ENCODE peak calls at places on chromosomes 6 and 20, in nine cellular contexts. D is CD8-positive, alpha-beta memory T cell; N is H9; Z is CD4-positive, CD25-positive, alpha-beta regulatory T cell; G is mesendoderm; V is astrocyte; C is pancreas; E is CD8-positive, alpha-beta T cell; P is GM23248. A is an unnamed sample. For H3K4me1, the result is how much of the 10 kb centered on the place peaks cover.

GRCh38 chr20:34514897-34515483 is 1.2 kb upstream of the DYNLRB1 start:
- DNase-seq in D (no peak), N (no peak), Z (no peak), G (no peak), V (no peak), C (no peak), E (no peak), P (peak), A (no peak)

GRCh38 chr20:33791959-33792597 is 19.1 kb upstream of the CHMP4B start:
- DNase-seq in D (peak), N (peak), Z (peak), G (peak), V (peak), C (peak), E (peak), P (peak), A (peak)

GRCh38 chr6:158867381-158868121 is 48.4 kb upstream of the EZR start:
- DNase-seq in D (no peak), N (no peak), Z (no peak), G (no peak), V (no peak), C (no peak), E (no peak), P (no peak), A (no peak)

GRCh38 chr6:112270756-112271155 is 16.4 kb upstream of the LAMA4 start:
- DNase-seq in D (no peak), N (no peak), Z (no peak), G (no peak), V (no peak), C (no peak), E (no peak), P (no peak), A (no peak)

GRCh38 chr20:25279403-25279802 is 31.5 kb downstream of the PYGB start:
- DNase-seq in D (no peak), N (no peak), Z (no peak), G (no peak), V (peak), C (peak), E (no peak), P (no peak), A (no peak)

GRCh38 chr20:17747431-17747846 is 47.7 kb downstream of the BANF2 start:
- DNase-seq in D (no peak), N (no peak), Z (no peak), G (no peak), V (peak), C (peak), E (no peak), P (peak), A (peak)

GRCh38 chr6:76532647-76533046 is 460.2 kb upstream of the IMPG1 start:
- DNase-seq in D (no peak), N (no peak), Z (no peak), G (no peak), V (no peak), C (no peak), E (no peak), P (no peak), A (no peak)

GRCh38 chr6:138028893-138029292 is 78.3 kb downstream of the PERP start:
- DNase-seq in D (no peak), N (no peak), Z (no peak), G (no peak), V (no peak), C (no peak), E (no peak), P (no peak), A (no peak)

DNA sequence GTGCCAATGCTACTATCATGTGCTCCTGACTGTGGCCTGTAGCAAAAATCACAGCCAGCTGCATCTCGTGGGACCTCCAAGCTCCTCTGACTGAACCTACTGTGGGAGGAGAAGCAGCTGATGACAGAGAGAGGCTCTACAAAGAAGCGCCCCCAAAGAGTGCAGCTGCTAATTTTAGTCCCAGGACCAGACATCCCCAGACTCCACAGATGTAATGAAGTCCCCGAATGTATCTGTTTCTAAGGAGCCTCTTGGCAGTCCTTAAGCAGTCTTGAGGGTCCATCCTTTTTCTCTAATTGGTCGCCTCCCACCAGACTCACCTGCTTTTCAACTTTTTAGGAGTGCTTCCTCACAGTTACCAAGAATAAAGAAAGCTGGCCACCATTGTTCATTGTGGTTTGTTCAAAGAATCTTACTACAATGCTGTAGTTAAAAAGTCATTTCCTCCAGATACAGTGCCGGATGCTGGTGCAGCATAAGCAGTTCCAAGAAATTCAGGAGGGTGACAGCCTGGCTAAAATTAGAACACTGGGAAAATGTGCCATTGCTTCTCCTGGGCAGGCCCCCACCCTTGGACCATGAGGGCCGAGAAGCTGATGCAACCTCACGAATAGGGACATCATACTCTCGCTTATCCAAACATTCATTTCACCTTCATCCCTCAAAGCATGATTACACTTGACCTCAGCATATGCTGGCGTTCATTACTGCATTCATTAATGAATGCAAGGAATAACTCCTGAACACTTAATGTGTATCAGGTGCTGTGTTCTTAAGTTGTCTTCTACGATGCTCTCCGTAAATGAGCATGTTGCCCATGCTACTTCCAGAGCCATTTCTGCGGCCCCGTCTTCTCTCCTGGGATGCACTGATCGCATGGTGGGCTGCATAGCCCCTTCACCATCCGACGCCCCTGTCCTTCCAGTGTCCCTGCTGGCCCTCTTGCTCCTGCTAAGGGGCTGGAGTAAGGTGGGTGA is 66.4 kb downstream of the LY86 start:
- DNase-seq in D (peak), N (no peak), Z (peak), G (no peak), V (no peak), C (no peak), E (peak), P (peak), A (no peak)
- H3K4me1 ChIP-seq in D (half or more), N (under half), Z (half or more), G (under half), V (under half), C (under half), E (half or more), P (under half), A (under half)

GRCh38 chr6:107600936-107601335 is 111.0 kb downstream of the SOBP start:
- DNase-seq in D (no peak), N (peak), Z (no peak), G (peak), V (peak), C (peak), E (no peak), P (peak), A (peak)
- H3K4me1 ChIP-seq in D (under half), N (under half), Z (under half), G (under half), V (under half), C (under half), E (under half), P (under half), A (under half)

DNA sequence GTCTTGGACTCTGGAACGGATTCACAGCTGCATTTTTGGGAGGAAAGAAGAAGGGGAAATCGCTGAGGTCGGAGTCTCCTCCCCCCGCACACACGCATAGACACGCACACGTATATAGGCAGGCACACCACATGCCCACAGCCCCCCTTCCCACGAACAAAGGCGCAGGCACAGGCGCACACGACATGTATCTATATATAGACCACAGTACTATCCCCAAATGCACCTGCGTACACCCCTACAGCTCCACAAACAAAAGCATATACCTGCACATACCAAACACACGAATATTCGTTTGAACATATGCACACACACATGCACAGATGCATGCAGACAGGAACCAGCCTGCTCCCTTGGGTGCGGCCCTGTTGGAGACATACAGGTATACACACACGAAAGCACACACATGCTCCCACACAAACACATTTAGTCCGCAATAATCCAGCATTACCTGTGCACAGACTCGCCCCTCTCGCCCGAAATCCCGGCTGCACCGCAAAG is 1.2 kb downstream of the SLC32A1 start:
- DNase-seq in D (peak), N (no peak), Z (no peak), G (no peak), V (no peak), C (no peak), E (no peak), P (no peak), A (no peak)
- H3K4me1 ChIP-seq in D (half or more), N (under half), Z (half or more), G (under half), V (under half), C (under half), E (under half), P (under half), A (under half)

GRCh38 chr6:149895702-149896310 is 2.1 kb downstream of the RAET1E start:
- DNase-seq in D (peak), N (no peak), Z (peak), G (no peak), V (peak), C (no peak), E (peak), P (peak), A (peak)
- H3K4me1 ChIP-seq in D (under half), N (under half), Z (under half), G (under half), V (under half), C (under half), E (under half), P (under half), A (half or more)

A was measured in adipocyte.